ENCODE peak calls at places on chromosomes 4 and X, in six cellular contexts. One of them, this sample, is unnamed.

GRCh38 chr4:56468097-56468422 is 643 bp downstream of the SRP72 start:
- DNase-seq in naive thymus-derived CD4-positive, alpha-beta T cell: no peak
- DNase-seq in lower lobe of right lung: no peak
- DNase-seq in GM04504: no peak
- DNase-seq in activated CD8-positive, alpha-beta memory T cell treated with anti-CD3 and anti-CD28 coated beads, Interleukin-2, amount 10 ng/mL, durations not matched to agents 7 days and 5 days: peak
- DNase-seq in amniotic stem cell: no peak
- DNase-seq in this sample: no peak

GRCh38 chrX:43679778-43680177 is 23.7 kb downstream of the MAOA start:
- DNase-seq in amniotic stem cell: no peak
- DNase-seq in GM04504: no peak
- DNase-seq in lower lobe of right lung: no peak
- DNase-seq in naive thymus-derived CD4-positive, alpha-beta T cell: no peak
- DNase-seq in activated CD8-positive, alpha-beta memory T cell treated with anti-CD3 and anti-CD28 coated beads, Interleukin-2, amount 10 ng/mL, durations not matched to agents 7 days and 5 days: no peak
- DNase-seq in this sample: no peak

GRCh38 chr4:47145630-47146029 is 114.3 kb downstream of the GABRB1 start:
- DNase-seq in amniotic stem cell: peak
- DNase-seq in activated CD8-positive, alpha-beta memory T cell treated with anti-CD3 and anti-CD28 coated beads, Interleukin-2, amount 10 ng/mL, durations not matched to agents 7 days and 5 days: no peak
- DNase-seq in GM04504: no peak
- DNase-seq in naive thymus-derived CD4-positive, alpha-beta T cell: no peak
- DNase-seq in lower lobe of right lung: no peak
- DNase-seq in this sample: peak

GRCh38 chr4:127776620-127777019 is 5.5 kb upstream of the HSPA4L start:
- DNase-seq in activated CD8-positive, alpha-beta memory T cell treated with anti-CD3 and anti-CD28 coated beads, Interleukin-2, amount 10 ng/mL, durations not matched to agents 7 days and 5 days: no peak
- DNase-seq in GM04504: no peak
- DNase-seq in amniotic stem cell: no peak
- DNase-seq in naive thymus-derived CD4-positive, alpha-beta T cell: no peak
- DNase-seq in lower lobe of right lung: no peak
- DNase-seq in this sample: no peak

GRCh38 chrX:40778861-40779575 is 43.7 kb upstream of the MED14 start:
- DNase-seq in lower lobe of right lung: no peak
- DNase-seq in GM04504: no peak
- DNase-seq in amniotic stem cell: no peak
- DNase-seq in naive thymus-derived CD4-positive, alpha-beta T cell: no peak
- DNase-seq in activated CD8-positive, alpha-beta memory T cell treated with anti-CD3 and anti-CD28 coated beads, Interleukin-2, amount 10 ng/mL, durations not matched to agents 7 days and 5 days: no peak
- DNase-seq in this sample: peak

GRCh38 chr4:89598602-89599001 is 238.4 kb downstream of the SNCA start:
- DNase-seq in amniotic stem cell: no peak
- DNase-seq in GM04504: no peak
- DNase-seq in lower lobe of right lung: no peak
- DNase-seq in naive thymus-derived CD4-positive, alpha-beta T cell: no peak
- DNase-seq in activated CD8-positive, alpha-beta memory T cell treated with anti-CD3 and anti-CD28 coated beads, Interleukin-2, amount 10 ng/mL, durations not matched to agents 7 days and 5 days: no peak
- DNase-seq in this sample: no peak

GRCh38 chr4:140252144-140252741 is 98.3 kb upstream of the MAML3 start:
- DNase-seq in activated CD8-positive, alpha-beta memory T cell treated with anti-CD3 and anti-CD28 coated beads, Interleukin-2, amount 10 ng/mL, durations not matched to agents 7 days and 5 days: no peak
- DNase-seq in naive thymus-derived CD4-positive, alpha-beta T cell: no peak
- DNase-seq in GM04504: no peak
- DNase-seq in amniotic stem cell: no peak
- DNase-seq in lower lobe of right lung: peak
- DNase-seq in this sample: no peak

GRCh38 chr4:10647811-10648210 is 36.8 kb downstream of the CLNK start:
- DNase-seq in GM04504: no peak
- DNase-seq in amniotic stem cell: no peak
- DNase-seq in naive thymus-derived CD4-positive, alpha-beta T cell: no peak
- DNase-seq in lower lobe of right lung: no peak
- DNase-seq in activated CD8-positive, alpha-beta memory T cell treated with anti-CD3 and anti-CD28 coated beads, Interleukin-2, amount 10 ng/mL, durations not matched to agents 7 days and 5 days: no peak
- DNase-seq in this sample: no peak

GRCh38 chr4:13427599-13428325 is 56.4 kb downstream of the RAB28 start:
- DNase-seq in amniotic stem cell: no peak
- DNase-seq in lower lobe of right lung: no peak
- DNase-seq in activated CD8-positive, alpha-beta memory T cell treated with anti-CD3 and anti-CD28 coated beads, Interleukin-2, amount 10 ng/mL, durations not matched to agents 7 days and 5 days: no peak
- DNase-seq in GM04504: no peak
- DNase-seq in naive thymus-derived CD4-positive, alpha-beta T cell: no peak
- DNase-seq in this sample: no peak

GRCh38 chr4:72323227-72323626 is 245.8 kb downstream of the ADAMTS3 start:
- DNase-seq in amniotic stem cell: no peak
- DNase-seq in activated CD8-positive, alpha-beta memory T cell treated with anti-CD3 and anti-CD28 coated beads, Interleukin-2, amount 10 ng/mL, durations not matched to agents 7 days and 5 days: no peak
- DNase-seq in GM04504: no peak
- DNase-seq in naive thymus-derived CD4-positive, alpha-beta T cell: no peak
- DNase-seq in lower lobe of right lung: no peak
- DNase-seq in this sample: no peak

GRCh38 chrX:110059410-110059809 is 56.5 kb downstream of the TMEM164 start:
- DNase-seq in activated CD8-positive, alpha-beta memory T cell treated with anti-CD3 and anti-CD28 coated beads, Interleukin-2, amount 10 ng/mL, durations not matched to agents 7 days and 5 days: no peak
- DNase-seq in naive thymus-derived CD4-positive, alpha-beta T cell: no peak
- DNase-seq in GM04504: no peak
- DNase-seq in lower lobe of right lung: no peak
- DNase-seq in amniotic stem cell: no peak
- DNase-seq in this sample: no peak

GRCh38 chr4:25172964-25173917 is 13.0 kb upstream of the SEPSECS start:
- DNase-seq in naive thymus-derived CD4-positive, alpha-beta T cell: no peak
- DNase-seq in GM04504: peak
- DNase-seq in lower lobe of right lung: no peak
- DNase-seq in activated CD8-positive, alpha-beta memory T cell treated with anti-CD3 and anti-CD28 coated beads, Interleukin-2, amount 10 ng/mL, durations not matched to agents 7 days and 5 days: no peak
- DNase-seq in amniotic stem cell: peak
- DNase-seq in this sample: peak